ENCODE peak calls at places on chromosome 20, in four cellular contexts. N, V, R and O are unnamed samples.

GRCh38 chr20:57697540-57697939 is 12.3 kb downstream of the PMEPA1 start:
- DNase-seq in N (no peak), V (no peak), R (no peak), O (no peak)

GRCh38 chr20:62168061-62168460 is 14.8 kb upstream of the MTG2 start:
- DNase-seq in N (no peak), V (no peak), R (no peak), O (no peak)

GRCh38 chr20:56518126-56518525 is 6.4 kb upstream of the FAM209A start:
- DNase-seq in N (no peak), V (no peak), R (no peak), O (no peak)

GRCh38 chr20:4153661-4154238 is 138.4 kb upstream of the RNF24 start:
- DNase-seq in N (no peak), V (no peak), R (no peak), O (no peak)

GRCh38 chr20:8414611-8415274 is 282.7 kb downstream of the PLCB1 start:
- DNase-seq in N (peak; percentile 42), V (peak; percentile 51), R (no peak), O (no peak)

GRCh38 chr20:62104791-62105345 is 17.4 kb upstream of the LSM14B start:
- DNase-seq in N (no peak), V (no peak), R (no peak), O (no peak)

GRCh38 chr20:44746367-44747165 is 901 bp downstream of the KCNK15 start:
- DNase-seq in N (peak; percentile 47), V (peak; percentile 63), R (no peak), O (no peak)

GRCh38 chr20:43702502-43702901 is 24.3 kb downstream of the GTSF1L start:
- DNase-seq in N (no peak), V (no peak), R (no peak), O (no peak)

GRCh38 chr20:63568986-63569949 is 4.8 kb downstream of the HELZ2 start:
- DNase-seq in N (no peak), V (no peak), R (no peak), O (no peak)